ENCODE peak calls at places on chromosomes 12 and 14, in eight cellular contexts. N is Peyer's patch; D is NCI-H2081; O is endothelial cell of umbilical vein; I is activated T-helper 1 cell treated with anti-CD3 and anti-CD28 coated beads, Interleukin-2, amount 50 U/mL, for 16 hours; J is lower leg skin; Y is activated B cell treated with CpG ODN at 0.5 μM for 24 hours; B is iPS-NIHi11. T is an unnamed sample.

GRCh38 chr12:96878704-96879103 is 28.4 kb upstream of the NEDD1 start:
- DNase-seq in N (no peak), D (no peak), O (no peak), I (no peak), J (no peak), Y (no peak), B (no peak), T (no peak)

GRCh38 chr12:104909761-104910160 is 48.3 kb downstream of the SLC41A2 start:
- DNase-seq in N (no peak), D (no peak), O (no peak), I (no peak), J (peak; percentile 19), Y (no peak), B (no peak), T (no peak)

GRCh38 chr12:78712834-78713455 is 151.6 kb upstream of the SYT1 start:
- DNase-seq in N (no peak), D (no peak), O (no peak), I (no peak), J (no peak), Y (no peak), B (peak; percentile 25), T (no peak)

GRCh38 chr14:26597136-26598080 is at the start of gene NOVA1:
- DNase-seq in N (no peak), D (peak; percentile 24), O (peak; percentile 22), I (no peak), J (peak; percentile 17), Y (no peak), B (peak; percentile 46), T (peak; percentile 11)

GRCh38 chr12:47105914-47106674 is 26.3 kb upstream of the AMIGO2 start:
- DNase-seq in N (no peak), D (peak; percentile 32), O (no peak), I (no peak), J (no peak), Y (no peak), B (no peak), T (no peak)

GRCh38 chr12:58443981-58444371 is 476.3 kb downstream of the LRIG3 start:
- DNase-seq in N (no peak), D (no peak), O (no peak), I (no peak), J (no peak), Y (no peak), B (no peak), T (no peak)

GRCh38 chr12:89280833-89281533 is 71.3 kb downstream of the DUSP6 start:
- DNase-seq in N (no peak), D (no peak), O (peak; percentile 49), I (no peak), J (no peak), Y (no peak), B (no peak), T (no peak)

GRCh38 chr14:39441805-39442204 is 9.6 kb upstream of the FBXO33 start:
- DNase-seq in N (no peak), D (no peak), O (no peak), I (no peak), J (no peak), Y (no peak), B (no peak), T (no peak)

GRCh38 chr12:116389990-116390655 is 112.6 kb upstream of the MED13L start:
- DNase-seq in N (no peak), D (no peak), O (peak; percentile 95), I (no peak), J (peak; percentile 70), Y (no peak), B (no peak), T (no peak)

GRCh38 chr12:124536613-124537012 is 30.8 kb downstream of the NCOR2 start:
- DNase-seq in N (no peak), D (no peak), O (no peak), I (no peak), J (no peak), Y (no peak), B (no peak), T (no peak)

GRCh38 chr14:34931206-34931605 is 51.6 kb upstream of the SRP54 start:
- DNase-seq in N (no peak), D (no peak), O (peak; percentile 83), I (no peak), J (no peak), Y (no peak), B (no peak), T (no peak)

GRCh38 chr12:94783862-94784261 is 133.5 kb upstream of the TMCC3 start:
- DNase-seq in N (no peak), D (no peak), O (no peak), I (no peak), J (no peak), Y (no peak), B (no peak), T (no peak)